ENCODE peak calls at places on chromosomes 4 and X, in four cellular contexts. T is spleen, S is upper lobe of right lung, Q is HFF-Myc. J is an unnamed sample.

GRCh38 chr4:85823295-85823694 is 348.3 kb downstream of the ARHGAP24 start:
- DNase-seq in T (no peak), S (no peak), Q (no peak), J (no peak)

GRCh38 chr4:144357970-144358369 is 217.5 kb upstream of the GYPA start:
- DNase-seq in T (no peak), Q (no peak), S (no peak), J (no peak)

GRCh38 chrX:65331371-65331770 is 203.2 kb downstream of the LAS1L start:
- DNase-seq in Q (no peak), T (no peak), S (no peak), J (no peak)

GRCh38 chr4:68175562-68176155 is 46.0 kb upstream of the TMPRSS11F start:
- DNase-seq in S (no peak), Q (peak), T (no peak), J (no peak)

GRCh38 chr4:75542824-75543223 is 13.0 kb upstream of the ODAPH start:
- DNase-seq in Q (no peak), T (no peak), S (no peak), J (no peak)

GRCh38 chrX:123331349-123331748 is 147.3 kb downstream of the GRIA3 start:
- DNase-seq in Q (no peak), T (no peak), S (no peak), J (no peak)

GRCh38 chr4:5812506-5813229 is 80.2 kb downstream of the CRMP1 start:
- DNase-seq in S (no peak), Q (peak), T (peak), J (no peak)

GRCh38 chr4:185932491-185932890 is 120.5 kb upstream of the SORBS2 start:
- DNase-seq in S (no peak), T (no peak), Q (no peak), J (no peak)

GRCh38 chr4:44713125-44713524 is 13.2 kb downstream of the GNPDA2 start:
- DNase-seq in Q (no peak), S (no peak), T (no peak), J (no peak)

GRCh38 chr4:7063362-7063761 is 4.5 kb downstream of the GRPEL1 start:
- DNase-seq in Q (no peak), S (peak), T (no peak), J (no peak)

GRCh38 chr4:105197777-105198176 is 51.1 kb downstream of the TET2 start:
- DNase-seq in S (no peak), T (no peak), Q (no peak), J (no peak)

GRCh38 chrX:21735753-21736127 is 22.2 kb downstream of the SMPX start:
- DNase-seq in Q (no peak), S (no peak), T (no peak), J (no peak)

DNA sequence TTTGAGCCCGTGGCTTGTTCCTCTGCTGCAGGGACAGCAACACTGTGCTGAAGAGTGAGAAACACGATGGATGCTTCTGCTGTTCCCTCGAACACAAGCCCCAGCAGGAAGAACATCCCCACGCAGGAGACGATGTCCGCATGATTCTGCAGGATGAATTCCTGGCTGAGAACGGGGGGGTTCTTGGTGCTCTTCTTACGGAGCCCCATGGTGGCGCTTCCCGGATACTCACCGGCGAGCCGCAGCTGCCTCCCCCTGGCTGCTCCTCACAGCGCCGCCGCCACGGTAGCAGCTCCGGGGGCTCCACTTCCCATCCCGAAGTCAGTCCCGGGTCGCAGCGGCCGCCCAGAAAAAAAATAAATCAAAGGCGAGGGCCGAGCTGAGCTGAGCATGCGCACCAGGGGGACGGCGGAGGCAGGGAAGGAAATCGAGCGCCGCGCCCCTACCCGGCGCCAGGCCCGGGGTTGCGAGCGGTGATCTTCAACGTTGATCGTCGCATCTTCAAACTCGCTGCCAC is at the start of gene TRAM1L1:
- DNase-seq in S (peak), T (peak), Q (peak), J (peak)
- TF ChIP-seq CTCF in S (no peak), T (no peak), Q (no peak), J (peak)

DNA sequence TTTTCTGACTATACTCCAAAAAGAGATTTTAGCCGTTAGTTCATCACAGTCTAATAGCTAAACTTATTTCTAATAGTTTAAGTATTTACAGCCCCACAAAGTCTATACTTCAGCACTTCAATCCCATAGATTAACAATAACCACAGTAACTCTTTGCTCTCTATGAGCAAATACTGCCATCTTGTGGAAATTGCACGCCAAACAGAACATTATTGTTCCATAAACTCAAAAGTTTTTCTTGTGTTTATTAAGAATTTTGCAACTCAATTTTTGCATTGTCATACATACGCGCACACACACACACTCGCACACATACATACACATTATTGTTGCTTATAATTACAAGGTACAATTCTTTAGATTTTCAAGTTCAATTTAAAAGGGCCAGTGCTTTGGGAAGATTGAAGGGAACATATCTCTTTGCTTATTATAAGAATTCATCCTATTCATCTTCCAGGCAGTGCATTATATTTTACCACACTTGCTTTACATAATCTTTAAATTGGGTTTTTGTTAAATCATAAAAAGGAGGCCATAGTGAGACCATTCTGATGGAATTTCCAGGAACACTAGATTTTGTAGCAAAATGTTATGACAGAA is 63.8 kb upstream of the ATOH1 start:
- DNase-seq in Q (peak), S (no peak), T (no peak), J (no peak)
- TF ChIP-seq CTCF in Q (peak), S (peak), T (peak), J (peak)

DNA sequence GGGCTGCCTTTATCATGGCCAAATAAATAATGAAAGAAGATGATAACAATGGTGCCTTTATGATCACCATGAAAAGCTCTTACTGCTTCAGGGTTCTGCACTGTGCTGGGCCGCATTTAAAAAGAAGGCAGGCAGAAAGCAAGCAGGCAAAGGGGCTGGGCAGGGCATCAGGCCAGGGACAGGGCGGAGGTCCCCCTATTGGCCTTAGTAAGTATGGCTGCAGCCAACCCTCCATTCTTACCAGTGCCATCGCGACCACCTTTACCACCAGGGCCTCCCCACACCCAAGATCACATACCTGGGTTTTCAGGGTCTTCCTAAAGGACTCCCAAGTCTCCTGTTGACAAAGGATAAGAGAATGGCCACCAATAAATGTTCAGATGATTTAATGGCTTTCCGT is 38.9 kb downstream of the CNGA2 start:
- DNase-seq in S (no peak), Q (no peak), T (no peak), J (no peak)
- TF ChIP-seq CTCF in S (no peak), Q (no peak), T (no peak), J (no peak)

GRCh38 chrX:143664302-143664701 is 28.4 kb upstream of the SLITRK4 start:
- DNase-seq in T (no peak), S (no peak), Q (no peak), J (no peak)
- TF ChIP-seq CTCF in T (peak), S (peak), Q (peak), J (peak)

GRCh38 chr4:94819779-94820178 is 62.0 kb downstream of the BMPR1B start:
- DNase-seq in T (no peak), Q (no peak), S (no peak), J (no peak)
- TF ChIP-seq CTCF in T (no peak), Q (no peak), S (no peak), J (no peak)

DNA sequence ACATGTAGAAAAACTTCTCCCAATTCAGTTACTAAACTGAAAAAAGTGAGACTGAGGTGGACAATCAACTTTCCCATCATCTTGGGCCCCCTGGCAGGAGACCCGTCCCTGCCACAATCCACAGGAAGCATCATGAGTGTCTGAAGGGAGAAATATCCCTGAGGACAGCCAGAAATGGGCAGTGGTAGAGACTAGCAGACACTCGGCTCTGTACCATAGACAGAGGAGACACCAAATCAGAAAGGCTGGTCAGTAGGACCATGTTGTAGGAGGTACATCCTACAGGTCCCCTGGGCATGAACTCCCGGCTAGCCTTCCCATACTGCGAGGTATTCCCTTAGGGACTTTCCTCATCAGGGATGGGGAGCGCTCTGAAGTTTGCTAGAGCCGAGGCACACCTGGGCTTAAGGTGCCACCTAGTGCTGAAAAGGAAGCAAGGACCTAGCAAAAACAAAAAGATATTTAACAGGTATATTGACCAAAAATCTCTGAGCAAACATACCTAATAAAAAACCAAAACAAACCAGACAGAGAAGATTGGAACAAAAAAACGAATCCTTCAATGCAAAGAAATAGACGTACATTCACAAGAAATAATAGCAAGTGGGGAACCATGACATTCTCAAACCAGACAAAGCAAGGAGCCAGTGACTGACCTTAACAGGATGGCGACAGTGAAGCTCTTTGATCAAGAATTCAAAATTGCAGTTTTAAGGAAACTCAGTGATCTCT is 55.6 kb downstream of the HAUS3 start:
- DNase-seq in T (no peak), S (no peak), Q (no peak), J (no peak)
- TF ChIP-seq CTCF in T (no peak), S (peak), Q (peak), J (peak)

GRCh38 chrX:24513416-24513815 is 48.3 kb downstream of the PDK3 start:
- DNase-seq in Q (no peak), S (no peak), T (no peak), J (no peak)

GRCh38 chrX:24520472-24520871 is 55.4 kb downstream of the PDK3 start:
- DNase-seq in T (no peak), S (no peak), Q (no peak), J (no peak)

GRCh38 chrX:24515447-24515846 is 50.4 kb downstream of the PDK3 start:
- DNase-seq in S (no peak), T (no peak), Q (no peak), J (no peak)
- TF ChIP-seq CTCF in S (peak), T (no peak), Q (no peak), J (peak)

DNA sequence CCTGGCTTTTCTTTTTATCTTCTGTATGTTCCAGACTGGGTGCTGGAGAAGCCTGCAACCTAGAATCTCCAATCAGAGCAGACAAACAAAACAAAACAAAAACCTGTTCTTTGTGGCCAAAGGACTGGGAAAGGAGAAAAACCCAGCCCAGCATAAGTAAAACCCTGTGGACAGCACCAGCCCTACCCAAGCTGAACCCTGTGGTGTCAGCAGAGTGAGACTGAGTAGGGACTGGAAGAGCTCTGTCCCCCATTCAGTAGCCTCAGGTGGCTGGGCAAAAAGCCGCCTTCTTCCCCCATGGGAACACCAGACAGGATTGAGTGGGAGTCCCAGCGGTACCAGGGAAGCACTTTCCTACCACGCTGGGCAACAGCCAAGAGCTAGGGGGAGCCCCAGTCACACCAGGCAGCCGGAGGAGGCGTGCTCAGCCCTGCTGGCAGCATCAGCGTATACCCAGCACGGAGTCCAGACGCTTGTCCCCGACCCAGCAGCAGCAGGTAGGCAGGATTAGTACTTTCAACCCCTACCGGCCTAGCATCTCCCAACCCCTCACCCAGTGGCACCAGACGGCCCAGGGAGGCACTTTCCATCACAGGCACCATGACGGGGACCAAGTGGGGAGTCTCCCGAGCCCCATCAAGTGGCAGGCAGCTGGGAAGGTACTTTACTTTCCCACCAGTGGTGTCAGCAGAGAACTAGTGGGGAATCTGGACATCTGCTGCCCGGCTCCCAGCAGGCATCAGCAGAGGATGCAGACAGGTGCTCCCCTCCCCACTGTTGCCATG is 8.6 kb upstream of the JADE3 start:
- DNase-seq in Q (peak), S (peak), T (peak), J (peak)
- TF ChIP-seq CTCF in Q (peak), S (peak), T (peak), J (peak)

GRCh38 chr4:38182334-38182998 is 222.3 kb downstream of the PTTG2 start:
- DNase-seq in Q (no peak), S (no peak), T (no peak), J (no peak)

GRCh38 chr4:38188136-38188535 is 227.9 kb downstream of the PTTG2 start:
- DNase-seq in S (no peak), Q (no peak), T (no peak), J (no peak)

GRCh38 chr4:38180456-38180855 is 220.3 kb downstream of the PTTG2 start:
- DNase-seq in Q (no peak), S (no peak), T (no peak), J (no peak)

GRCh38 chr4:38185406-38185805 is 225.2 kb downstream of the PTTG2 start:
- DNase-seq in Q (no peak), T (no peak), S (no peak), J (no peak)

DNA sequence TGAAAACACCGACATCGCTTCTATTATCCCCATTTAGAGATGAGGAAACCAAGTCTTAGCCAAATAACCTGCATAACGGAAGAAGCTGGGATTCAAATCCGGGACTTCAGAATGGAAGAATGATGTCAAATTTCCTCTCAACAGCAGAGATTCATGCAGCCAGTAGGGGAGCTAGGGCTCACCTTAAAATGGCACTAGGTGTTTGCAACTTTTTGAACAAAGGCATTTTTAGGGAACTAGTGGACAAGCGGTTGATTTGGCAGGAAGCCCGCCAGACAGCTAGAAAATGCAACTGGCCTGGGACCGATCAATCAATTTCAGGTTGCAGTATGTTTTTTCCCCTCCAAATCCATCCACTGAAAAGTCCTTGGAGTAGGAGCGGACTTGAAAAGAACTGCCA is 224.2 kb downstream of the PTTG2 start:
- DNase-seq in Q (no peak), S (no peak), T (no peak), J (no peak)
- TF ChIP-seq CTCF in Q (peak), S (peak), T (no peak), J (peak)